ENCODE peak calls at places on chromosomes 6 and 20, in seven cellular contexts. C, W, L, E, R, H and K are unnamed samples.

GRCh38 chr20:45937765-45938164 is 3.3 kb downstream of the PCIF1 start:
- DNase-seq in C (no peak), W (no peak), L (no peak), E (no peak), R (no peak), H (no peak), K (no peak)

GRCh38 chr20:13810446-13810845 is 25.6 kb downstream of the NDUFAF5 start:
- DNase-seq in C (no peak), W (no peak), L (no peak), E (no peak), R (no peak), H (no peak), K (no peak)

GRCh38 chr20:53423587-53424146 is 170.0 kb downstream of the ZNF217 start:
- DNase-seq in C (no peak), W (no peak), L (no peak), E (no peak), R (no peak), H (no peak), K (no peak)

GRCh38 chr6:157104803-157105202 is 218.5 kb downstream of the TMEM242 start:
- DNase-seq in C (no peak), W (no peak), L (no peak), E (no peak), R (no peak), H (no peak), K (no peak)

GRCh38 chr6:42818878-42819277 is 37.0 kb downstream of the BICRAL start:
- DNase-seq in C (no peak), W (no peak), L (no peak), E (no peak), R (no peak), H (no peak), K (no peak)

GRCh38 chr20:36543187-36544133 is 2.1 kb downstream of the MYL9 start:
- DNase-seq in C (peak), W (no peak), L (no peak), E (no peak), R (no peak), H (no peak), K (no peak)

GRCh38 chr6:158418501-158418900 is 106.2 kb downstream of the TULP4 start:
- DNase-seq in C (no peak), W (no peak), L (no peak), E (no peak), R (no peak), H (no peak), K (no peak)

GRCh38 chr6:111841822-111842221 is 31.4 kb downstream of the FYN start:
- DNase-seq in C (peak), W (no peak), L (no peak), E (no peak), R (no peak), H (no peak), K (no peak)

GRCh38 chr6:40957616-40958492 is 81.2 kb downstream of the UNC5CL start:
- DNase-seq in C (peak), W (no peak), L (no peak), E (no peak), R (no peak), H (no peak), K (no peak)

GRCh38 chr6:72959821-72960220 is 265.5 kb downstream of the KHDC1L start:
- DNase-seq in C (no peak), W (no peak), L (no peak), E (no peak), R (no peak), H (no peak), K (no peak)

GRCh38 chr20:38208523-38208922 is 43.5 kb upstream of the TGM2 start:
- DNase-seq in C (no peak), W (no peak), L (no peak), E (no peak), R (no peak), H (no peak), K (no peak)